ENCODE peak calls at places on chromosomes 3 and 15, in seven cellular contexts. One of them, this sample, is unnamed.

GRCh38 chr15:62850791-62851291 is 191.7 kb upstream of the TPM1 start:
- DNase-seq in Panc1: no peak
- DNase-seq in NT2/D1: peak
- DNase-seq in NCI-H510A treated with DMSO at 0.1 percent for 48 hours: no peak
- DNase-seq in ecto neural progenitor cell: no peak
- DNase-seq in mesenteric fat pad: no peak
- DNase-seq in NCI-H1105: no peak
- DNase-seq in this sample: no peak

GRCh38 chr15:59296181-59296617 is 76.5 kb downstream of the MYO1E start:
- DNase-seq in mesenteric fat pad: no peak
- DNase-seq in NT2/D1: no peak
- DNase-seq in Panc1: no peak
- DNase-seq in ecto neural progenitor cell: no peak
- DNase-seq in NCI-H1105: no peak
- DNase-seq in NCI-H510A treated with DMSO at 0.1 percent for 48 hours: no peak
- DNase-seq in this sample: no peak

GRCh38 chr3:122092460-122093165 is 37.5 kb downstream of the CD86 start:
- DNase-seq in Panc1: no peak
- DNase-seq in NCI-H510A treated with DMSO at 0.1 percent for 48 hours: no peak
- DNase-seq in NCI-H1105: peak
- DNase-seq in NT2/D1: peak
- DNase-seq in ecto neural progenitor cell: no peak
- DNase-seq in mesenteric fat pad: no peak
- DNase-seq in this sample: peak

GRCh38 chr3:73498764-73499622 is 125.7 kb downstream of the PDZRN3 start:
- DNase-seq in NCI-H1105: no peak
- DNase-seq in NT2/D1: no peak
- DNase-seq in ecto neural progenitor cell: no peak
- DNase-seq in NCI-H510A treated with DMSO at 0.1 percent for 48 hours: no peak
- DNase-seq in Panc1: no peak
- DNase-seq in mesenteric fat pad: no peak
- DNase-seq in this sample: no peak

GRCh38 chr3:45145681-45146614 is at the start of gene CDCP1:
- DNase-seq in Panc1: no peak
- DNase-seq in NT2/D1: no peak
- DNase-seq in NCI-H1105: peak
- DNase-seq in mesenteric fat pad: no peak
- DNase-seq in ecto neural progenitor cell: peak
- DNase-seq in NCI-H510A treated with DMSO at 0.1 percent for 48 hours: peak
- DNase-seq in this sample: no peak

GRCh38 chr3:51311055-51311454 is 74.0 kb upstream of the MANF start:
- DNase-seq in NCI-H1105: no peak
- DNase-seq in NT2/D1: no peak
- DNase-seq in Panc1: peak
- DNase-seq in ecto neural progenitor cell: no peak
- DNase-seq in mesenteric fat pad: no peak
- DNase-seq in NCI-H510A treated with DMSO at 0.1 percent for 48 hours: peak
- DNase-seq in this sample: peak

GRCh38 chr3:17431004-17431403 is 311.4 kb downstream of the TBC1D5 start:
- DNase-seq in NT2/D1: no peak
- DNase-seq in mesenteric fat pad: no peak
- DNase-seq in NCI-H1105: no peak
- DNase-seq in ecto neural progenitor cell: no peak
- DNase-seq in Panc1: peak
- DNase-seq in NCI-H510A treated with DMSO at 0.1 percent for 48 hours: peak
- DNase-seq in this sample: peak

GRCh38 chr15:101156509-101157159 is 95.2 kb downstream of the CHSY1 start:
- DNase-seq in NCI-H510A treated with DMSO at 0.1 percent for 48 hours: no peak
- DNase-seq in Panc1: no peak
- DNase-seq in NT2/D1: no peak
- DNase-seq in ecto neural progenitor cell: no peak
- DNase-seq in NCI-H1105: no peak
- DNase-seq in mesenteric fat pad: no peak
- DNase-seq in this sample: no peak

GRCh38 chr3:15903164-15903563 is 105.4 kb upstream of the ANKRD28 start:
- DNase-seq in ecto neural progenitor cell: no peak
- DNase-seq in mesenteric fat pad: no peak
- DNase-seq in NT2/D1: no peak
- DNase-seq in Panc1: no peak
- DNase-seq in NCI-H1105: no peak
- DNase-seq in NCI-H510A treated with DMSO at 0.1 percent for 48 hours: no peak
- DNase-seq in this sample: peak

GRCh38 chr3:94046533-94046932 is 16.2 kb downstream of the DHFR2 start:
- DNase-seq in Panc1: no peak
- DNase-seq in ecto neural progenitor cell: no peak
- DNase-seq in NT2/D1: no peak
- DNase-seq in mesenteric fat pad: no peak
- DNase-seq in NCI-H510A treated with DMSO at 0.1 percent for 48 hours: no peak
- DNase-seq in NCI-H1105: no peak
- DNase-seq in this sample: no peak

GRCh38 chr3:75951941-75952340 is 166.6 kb upstream of the ZNF717 start:
- DNase-seq in NCI-H1105: no peak
- DNase-seq in Panc1: no peak
- DNase-seq in NCI-H510A treated with DMSO at 0.1 percent for 48 hours: no peak
- DNase-seq in ecto neural progenitor cell: no peak
- DNase-seq in mesenteric fat pad: no peak
- DNase-seq in NT2/D1: no peak
- DNase-seq in this sample: no peak

GRCh38 chr3:64550745-64551144 is 137.1 kb downstream of the ADAMTS9 start:
- DNase-seq in NT2/D1: no peak
- DNase-seq in NCI-H510A treated with DMSO at 0.1 percent for 48 hours: no peak
- DNase-seq in mesenteric fat pad: no peak
- DNase-seq in Panc1: no peak
- DNase-seq in NCI-H1105: no peak
- DNase-seq in ecto neural progenitor cell: no peak
- DNase-seq in this sample: no peak

GRCh38 chr15:38758001-38758400 is 193.4 kb upstream of the RASGRP1 start:
- DNase-seq in ecto neural progenitor cell: no peak
- DNase-seq in mesenteric fat pad: no peak
- DNase-seq in NCI-H510A treated with DMSO at 0.1 percent for 48 hours: peak
- DNase-seq in Panc1: no peak
- DNase-seq in NT2/D1: no peak
- DNase-seq in NCI-H1105: no peak
- DNase-seq in this sample: no peak

GRCh38 chr3:185253645-185254410 is at the start of gene EHHADH:
- DNase-seq in Panc1: no peak
- DNase-seq in ecto neural progenitor cell: peak
- DNase-seq in NCI-H510A treated with DMSO at 0.1 percent for 48 hours: peak
- DNase-seq in mesenteric fat pad: peak
- DNase-seq in NCI-H1105: peak
- DNase-seq in NT2/D1: no peak
- DNase-seq in this sample: peak

GRCh38 chr3:15148614-15149013 is 49.7 kb upstream of the RBSN start:
- DNase-seq in mesenteric fat pad: no peak
- DNase-seq in Panc1: no peak
- DNase-seq in NCI-H510A treated with DMSO at 0.1 percent for 48 hours: peak
- DNase-seq in NCI-H1105: no peak
- DNase-seq in ecto neural progenitor cell: peak
- DNase-seq in NT2/D1: peak
- DNase-seq in this sample: no peak

GRCh38 chr15:45088801-45089711 is 24.9 kb downstream of the DUOX2 start:
- DNase-seq in mesenteric fat pad: no peak
- DNase-seq in ecto neural progenitor cell: no peak
- DNase-seq in NCI-H1105: no peak
- DNase-seq in NT2/D1: no peak
- DNase-seq in NCI-H510A treated with DMSO at 0.1 percent for 48 hours: no peak
- DNase-seq in Panc1: no peak
- DNase-seq in this sample: no peak

GRCh38 chr3:40476478-40477470 is at the start of gene ZNF619:
- DNase-seq in mesenteric fat pad: peak
- DNase-seq in NCI-H1105: peak
- DNase-seq in ecto neural progenitor cell: peak
- DNase-seq in Panc1: no peak
- DNase-seq in NT2/D1: no peak
- DNase-seq in NCI-H510A treated with DMSO at 0.1 percent for 48 hours: peak
- DNase-seq in this sample: peak

GRCh38 chr15:53716909-53717878 is 42.3 kb downstream of the WDR72 start:
- DNase-seq in NT2/D1: no peak
- DNase-seq in NCI-H1105: no peak
- DNase-seq in Panc1: no peak
- DNase-seq in mesenteric fat pad: no peak
- DNase-seq in NCI-H510A treated with DMSO at 0.1 percent for 48 hours: peak
- DNase-seq in ecto neural progenitor cell: no peak
- DNase-seq in this sample: peak

GRCh38 chr3:184604039-184604955 is 42.7 kb downstream of the EPHB3 start:
- DNase-seq in NT2/D1: no peak
- DNase-seq in NCI-H510A treated with DMSO at 0.1 percent for 48 hours: no peak
- DNase-seq in ecto neural progenitor cell: peak
- DNase-seq in Panc1: no peak
- DNase-seq in mesenteric fat pad: no peak
- DNase-seq in NCI-H1105: no peak
- DNase-seq in this sample: no peak

GRCh38 chr3:170356596-170357175 is 829 bp upstream of the SKIL start:
- DNase-seq in Panc1: no peak
- DNase-seq in ecto neural progenitor cell: peak
- DNase-seq in NCI-H510A treated with DMSO at 0.1 percent for 48 hours: peak
- DNase-seq in NCI-H1105: peak
- DNase-seq in mesenteric fat pad: peak
- DNase-seq in NT2/D1: peak
- DNase-seq in this sample: peak

GRCh38 chr3:151918253-151919029 is 45.0 kb downstream of the SUCNR1 start:
- DNase-seq in mesenteric fat pad: no peak
- DNase-seq in NT2/D1: no peak
- DNase-seq in ecto neural progenitor cell: no peak
- DNase-seq in NCI-H510A treated with DMSO at 0.1 percent for 48 hours: peak
- DNase-seq in NCI-H1105: peak
- DNase-seq in Panc1: peak
- DNase-seq in this sample: peak

GRCh38 chr15:45522931-45523331 is 376 bp upstream of the SLC30A4 start:
- DNase-seq in Panc1: peak
- DNase-seq in NCI-H510A treated with DMSO at 0.1 percent for 48 hours: peak
- DNase-seq in ecto neural progenitor cell: no peak
- DNase-seq in mesenteric fat pad: no peak
- DNase-seq in NT2/D1: no peak
- DNase-seq in NCI-H1105: no peak
- DNase-seq in this sample: peak

GRCh38 chr15:91566116-91566515 is 287.4 kb upstream of the SLCO3A1 start:
- DNase-seq in ecto neural progenitor cell: no peak
- DNase-seq in NCI-H1105: no peak
- DNase-seq in NT2/D1: no peak
- DNase-seq in NCI-H510A treated with DMSO at 0.1 percent for 48 hours: no peak
- DNase-seq in mesenteric fat pad: no peak
- DNase-seq in Panc1: no peak
- DNase-seq in this sample: no peak

GRCh38 chr3:152402698-152403456 is 134.1 kb downstream of the MBNL1 start:
- DNase-seq in mesenteric fat pad: no peak
- DNase-seq in NT2/D1: no peak
- DNase-seq in ecto neural progenitor cell: no peak
- DNase-seq in Panc1: no peak
- DNase-seq in NCI-H510A treated with DMSO at 0.1 percent for 48 hours: peak
- DNase-seq in NCI-H1105: no peak
- DNase-seq in this sample: no peak

This sample was measured in globus pallidus.